ENCODE peak calls at places on chromosome 12, in four cellular contexts. H is activated CD4-positive, alpha-beta T cell treated with anti-CD3 and anti-CD28 coated beads, Interleukin-2, amount 10 ng/mL, durations not matched to agents 7 days and 5 days; Y is H54; I is uterus. U is an unnamed sample.

GRCh38 chr12:13941258-13942249 is 39.8 kb downstream of the GRIN2B start:
- DNase-seq in H (no peak), I (no peak), Y (peak; percentile 34), U (peak; percentile 52)

GRCh38 chr12:57404966-57405640 is 25.7 kb downstream of the R3HDM2 start:
- DNase-seq in Y (no peak), I (no peak), H (no peak), U (no peak)

GRCh38 chr12:114400395-114400794 is 5.5 kb downstream of the TBX5 start:
- DNase-seq in I (no peak), H (no peak), Y (no peak), U (no peak)

GRCh38 chr12:79063258-79063657 is 198.7 kb downstream of the SYT1 start:
- DNase-seq in I (no peak), H (no peak), Y (no peak), U (no peak)

GRCh38 chr12:2295941-2296461 is 243.2 kb downstream of the CACNA1C start:
- DNase-seq in Y (peak; percentile 58), I (no peak), H (no peak), U (no peak)

GRCh38 chr12:123732251-123732650 is 20.1 kb downstream of the ATP6V0A2 start:
- DNase-seq in I (no peak), Y (no peak), H (no peak), U (no peak)

GRCh38 chr12:56158926-56159461 is 835 bp downstream of the MYL6 start:
- DNase-seq in H (peak; percentile 40), I (peak; percentile 80), Y (no peak), U (peak; percentile 85)

GRCh38 chr12:114764516-114764915 is 80.5 kb upstream of the TBX3 start:
- DNase-seq in H (no peak), Y (no peak), I (no peak), U (no peak)

GRCh38 chr12:27400856-27401255 is 45.7 kb upstream of the SMCO2 start:
- DNase-seq in H (no peak), I (no peak), Y (no peak), U (no peak)

GRCh38 chr12:107731376-107731775 is 29.6 kb downstream of the PRDM4 start:
- DNase-seq in H (no peak), Y (no peak), I (no peak), U (no peak)

GRCh38 chr12:130444081-130444480 is 106.4 kb downstream of the PIWIL1 start:
- DNase-seq in I (no peak), H (no peak), Y (no peak), U (no peak)

GRCh38 chr12:8890313-8891084 is 23.8 kb upstream of the PHC1 start:
- DNase-seq in Y (peak; percentile 23), I (peak; percentile 35), H (peak; percentile 69), U (peak; percentile 47)

GRCh38 chr12:124222368-124223245 is 72.3 kb upstream of the RFLNA start:
- DNase-seq in Y (no peak), H (no peak), I (no peak), U (no peak)

GRCh38 chr12:109549613-109550309 is 23.5 kb downstream of the MMAB start:
- DNase-seq in H (no peak), I (no peak), Y (no peak), U (no peak)

GRCh38 chr12:6384499-6385436 is 806 bp downstream of the LTBR start:
- DNase-seq in I (peak; percentile 42), Y (no peak), H (no peak), U (no peak)